ENCODE peak calls at places on chromosomes 11 and 22, in five cellular contexts. One of them, this sample, is unnamed.

GRCh38 chr11:10606536-10607208 is 38.2 kb upstream of the LYVE1 start:
- DNase-seq in NCI-H2171: no peak
- DNase-seq in mesendoderm: no peak
- DNase-seq in NCI-H345: no peak
- DNase-seq in HepG2: no peak
- DNase-seq in this sample: peak

GRCh38 chr22:38298312-38299000 is 18.8 kb downstream of the CSNK1E start:
- DNase-seq in mesendoderm: peak
- DNase-seq in NCI-H2171: no peak
- DNase-seq in NCI-H345: no peak
- DNase-seq in HepG2: no peak
- DNase-seq in this sample: peak

GRCh38 chr22:35541254-35541748 is 670 bp downstream of the RASD2 start:
- DNase-seq in HepG2: no peak
- DNase-seq in NCI-H345: peak
- DNase-seq in mesendoderm: no peak
- DNase-seq in NCI-H2171: no peak
- DNase-seq in this sample: no peak

GRCh38 chr11:65560555-65561418 is 2.6 kb upstream of the LTBP3 start:
- DNase-seq in NCI-H2171: no peak
- DNase-seq in HepG2: no peak
- DNase-seq in NCI-H345: no peak
- DNase-seq in mesendoderm: peak
- DNase-seq in this sample: peak

GRCh38 chr11:102760355-102761035 is 19.9 kb downstream of the MMP10 start:
- DNase-seq in mesendoderm: peak
- DNase-seq in NCI-H345: no peak
- DNase-seq in HepG2: no peak
- DNase-seq in NCI-H2171: no peak
- DNase-seq in this sample: peak

GRCh38 chr11:31956310-31956709 is 134.6 kb upstream of the RCN1 start:
- DNase-seq in mesendoderm: no peak
- DNase-seq in HepG2: no peak
- DNase-seq in NCI-H345: no peak
- DNase-seq in NCI-H2171: no peak
- DNase-seq in this sample: peak

GRCh38 chr11:83070878-83071640 is 638 bp downstream of the RAB30 start:
- DNase-seq in NCI-H2171: no peak
- DNase-seq in mesendoderm: peak
- DNase-seq in NCI-H345: peak
- DNase-seq in HepG2: no peak
- DNase-seq in this sample: peak

GRCh38 chr11:9315078-9315688 is 790 bp upstream of the TMEM41B start:
- DNase-seq in HepG2: no peak
- DNase-seq in mesendoderm: no peak
- DNase-seq in NCI-H345: no peak
- DNase-seq in NCI-H2171: no peak
- DNase-seq in this sample: no peak

GRCh38 chr11:117657801-117658200 is 139.2 kb downstream of the DSCAML1 start:
- DNase-seq in HepG2: no peak
- DNase-seq in mesendoderm: peak
- DNase-seq in NCI-H345: peak
- DNase-seq in NCI-H2171: no peak
- DNase-seq in this sample: no peak

GRCh38 chr22:47053013-47053864 is 290.8 kb downstream of the TBC1D22A start:
- DNase-seq in mesendoderm: no peak
- DNase-seq in NCI-H2171: no peak
- DNase-seq in NCI-H345: no peak
- DNase-seq in HepG2: no peak
- DNase-seq in this sample: no peak

GRCh38 chr11:22938691-22939090 is 78.4 kb upstream of the CCDC179 start:
- DNase-seq in mesendoderm: no peak
- DNase-seq in NCI-H2171: no peak
- DNase-seq in HepG2: no peak
- DNase-seq in NCI-H345: no peak
- DNase-seq in this sample: no peak

This sample was measured in bronchial epithelial cell.